ENCODE peak calls at places on chromosome X, in seven cellular contexts. C is H1, U is mesenchymal stem cell, Q is neuronal stem cell, J is IMR-90, A is mesendoderm, I is trophoblast cell. H is an unnamed sample.

GRCh38 chrX:106000203-106000602 is 38.3 kb downstream of the SERPINA7 start:
- DNase-seq in C (no peak), Q (no peak), A (no peak), I (no peak), J (no peak), U (no peak), H (no peak)

GRCh38 chrX:8306296-8306975 is 135.4 kb upstream of the VCX2 start:
- DNase-seq in I (no peak), C (no peak), A (no peak), Q (no peak), J (no peak), U (no peak), H (no peak)

GRCh38 chrX:17597836-17598434 is 139.4 kb upstream of the SCML1 start:
- DNase-seq in J (no peak), I (no peak), U (no peak), C (no peak), Q (no peak), A (no peak), H (no peak)

GRCh38 chrX:110226931-110227330 is 91.0 kb downstream of the AMMECR1 start:
- DNase-seq in J (peak; percentile 37), Q (no peak), I (no peak), C (no peak), A (no peak), U (no peak), H (no peak)

GRCh38 chrX:103878466-103879151 is 46.6 kb upstream of the RAB9B start:
- DNase-seq in A (peak; percentile 79), I (peak; percentile 95), U (peak; percentile 60), C (no peak), Q (no peak), J (peak; percentile 68), H (no peak)

GRCh38 chrX:46573331-46573895 is at the start of gene CHST7:
- DNase-seq in I (peak; percentile 37), A (peak; percentile 78), U (peak; percentile 77), C (no peak), Q (peak; percentile 54), J (peak; percentile 52), H (peak; percentile 78)

GRCh38 chrX:78643874-78644273 is 15.3 kb downstream of the RTL3 start:
- DNase-seq in U (no peak), Q (no peak), C (no peak), A (no peak), I (no peak), J (no peak), H (no peak)

GRCh38 chrX:115229337-115229991 is 4.4 kb downstream of the LRCH2 start:
- DNase-seq in Q (no peak), J (no peak), C (no peak), A (no peak), U (no peak), I (no peak), H (no peak)

GRCh38 chrX:103716967-103717366 is 6.3 kb downstream of the TMEM31 start:
- DNase-seq in Q (no peak), C (no peak), A (no peak), I (peak; percentile 9), U (peak; percentile 20), J (peak; percentile 89), H (no peak)

GRCh38 chrX:74343970-74344622 is 40.1 kb downstream of the ZCCHC13 start:
- DNase-seq in J (peak; percentile 97), A (peak; percentile 96), C (peak; percentile 53), U (peak; percentile 96), I (peak; percentile 92), Q (peak; percentile 46), H (peak; percentile 85)

DNA sequence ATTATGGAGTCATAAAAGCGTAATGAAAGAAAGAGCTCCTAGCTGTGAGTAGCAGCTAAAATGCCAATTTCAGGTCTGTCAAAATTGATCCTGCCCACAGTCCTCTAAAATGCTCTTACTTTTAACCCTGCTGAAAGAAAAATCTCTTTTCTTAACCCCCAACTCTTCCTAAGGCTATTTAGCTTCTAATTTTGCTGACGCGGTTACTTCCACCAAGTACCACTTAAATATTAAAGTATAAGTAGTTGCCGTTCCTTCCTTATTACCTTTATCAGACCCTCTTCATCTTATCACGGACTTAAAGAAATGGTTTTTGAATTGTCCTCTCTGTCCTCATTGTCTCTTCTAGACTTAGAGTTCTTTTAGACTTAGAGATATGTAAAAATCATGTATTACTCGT is 272.2 kb downstream of the FRMPD4 start:
- DNase-seq in I (no peak), A (no peak), Q (no peak), J (no peak), C (no peak), U (no peak), H (no peak)
- H4K8ac ChIP-seq in I (no peak overlapping the region), A (no peak overlapping the region), Q (no peak overlapping the region), J (no peak overlapping the region), C (no peak overlapping the region), U (no peak overlapping the region), H (no peak overlapping the region)

GRCh38 chrX:151711154-151711553 is 4.7 kb upstream of the FATE1 start:
- DNase-seq in A (no peak), I (no peak), J (no peak), C (no peak), Q (no peak), U (no peak), H (no peak)

GRCh38 chrX:151712253-151712652 is 3.6 kb upstream of the FATE1 start:
- DNase-seq in Q (no peak), I (no peak), U (no peak), A (no peak), J (no peak), C (no peak), H (no peak)

GRCh38 chrX:151713859-151714258 is 2.0 kb upstream of the FATE1 start:
- DNase-seq in Q (no peak), C (peak; percentile 63), U (no peak), A (peak; percentile 55), J (no peak), I (peak; percentile 8), H (peak; percentile 55)

GRCh38 chrX:151710457-151710856 is 5.4 kb upstream of the FATE1 start:
- DNase-seq in J (no peak), U (no peak), Q (no peak), A (no peak), I (no peak), C (no peak), H (no peak)

GRCh38 chrX:151711787-151712186 is 4.0 kb upstream of the FATE1 start:
- DNase-seq in U (no peak), A (peak; percentile 17), C (no peak), I (no peak), Q (no peak), J (no peak), H (peak; percentile 38)
- H3K27ac ChIP-seq in U (no peak overlapping the region), A (no peak overlapping the region), C (no peak overlapping the region), I (no peak overlapping the region), Q (no peak overlapping the region), J (no peak overlapping the region), H (no peak overlapping the region)

GRCh38 chrX:2514131-2514530 is 13.4 kb upstream of the DHRSX start:
- DNase-seq in J (no peak), C (no peak), I (no peak), Q (no peak), U (no peak), A (no peak), H (no peak)

GRCh38 chrX:2513120-2513664 is 12.4 kb upstream of the DHRSX start:
- DNase-seq in I (peak; percentile 97), J (no peak), Q (no peak), A (peak; percentile 72), C (no peak), U (no peak), H (no peak)

GRCh38 chrX:2520539-2520938 is 19.8 kb upstream of the DHRSX start:
- DNase-seq in Q (no peak), C (no peak), A (no peak), I (no peak), U (no peak), J (no peak), H (no peak)

GRCh38 chrX:2512501-2512900 is 11.7 kb upstream of the DHRSX start:
- DNase-seq in J (no peak), C (no peak), A (no peak), Q (no peak), U (no peak), I (peak; percentile 40), H (no peak)

DNA sequence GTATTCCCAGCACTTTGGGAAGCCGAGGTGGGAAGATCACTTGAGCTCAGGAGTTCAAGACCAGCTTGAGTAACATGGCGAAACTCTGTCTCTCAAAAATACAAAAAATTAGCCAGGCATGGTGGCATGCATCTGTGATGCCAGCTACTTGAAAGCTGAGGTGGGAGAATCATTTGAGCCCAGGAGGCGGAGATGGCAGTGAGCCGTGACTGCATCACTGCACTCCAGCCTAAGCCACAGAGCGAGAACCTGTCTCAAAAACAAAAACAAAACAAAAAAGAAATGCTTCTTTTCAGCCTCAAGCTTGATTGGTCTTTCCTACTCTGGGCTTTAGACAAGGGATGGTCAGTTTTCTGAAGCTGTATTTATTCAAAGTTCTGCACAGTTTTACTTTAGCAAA is 15.8 kb upstream of the DHRSX start:
- DNase-seq in U (no peak), I (no peak), C (no peak), A (no peak), J (no peak), Q (no peak), H (no peak)
- H4K8ac ChIP-seq in U (no peak overlapping the region), I (no peak overlapping the region), C (no peak overlapping the region), A (no peak overlapping the region), J (no peak overlapping the region), Q (no peak overlapping the region), H (no peak overlapping the region)

DNA sequence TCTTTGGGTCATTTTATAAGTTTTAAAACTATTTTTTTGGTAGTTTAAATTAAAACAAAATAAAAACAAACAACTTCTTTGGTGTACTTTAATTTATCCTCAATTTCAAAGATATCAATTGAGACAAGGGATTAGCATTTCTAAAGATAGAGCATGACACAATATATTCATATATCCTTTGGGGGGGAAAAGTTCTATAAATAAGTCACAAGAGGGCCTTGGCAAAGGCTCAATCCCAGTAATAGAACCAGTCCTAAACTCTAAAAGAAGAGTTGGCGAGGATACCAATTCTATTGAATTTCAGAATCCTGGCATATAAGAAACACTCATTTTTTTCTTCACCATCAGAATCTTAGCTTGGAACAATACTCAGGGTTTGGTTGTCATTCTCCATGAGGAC is 89.7 kb downstream of the COL4A6 start:
- DNase-seq in C (no peak), A (no peak), U (no peak), J (no peak), I (no peak), Q (no peak), H (no peak)
- H3K27ac ChIP-seq in C (no peak overlapping the region), A (no peak overlapping the region), U (no peak overlapping the region), J (no peak overlapping the region), I (no peak overlapping the region), Q (no peak overlapping the region), H (no peak overlapping the region)

GRCh38 chrX:10631416-10632145 is 11.2 kb upstream of the MID1 start:
- DNase-seq in I (peak; percentile 28), J (peak; percentile 54), U (no peak), A (no peak), C (no peak), Q (no peak), H (no peak)

GRCh38 chrX:10636337-10636736 is 16.0 kb upstream of the MID1 start:
- DNase-seq in U (peak; percentile 68), C (no peak), Q (no peak), J (peak; percentile 68), I (peak; percentile 70), A (peak; percentile 71), H (peak; percentile 40)

GRCh38 chrX:10633722-10634121 is 13.3 kb upstream of the MID1 start:
- DNase-seq in Q (no peak), C (no peak), A (peak; percentile 64), I (no peak), J (peak; percentile 95), U (peak; percentile 93), H (no peak)

GRCh38 chrX:10634681-10635161 is 14.3 kb upstream of the MID1 start:
- DNase-seq in I (peak; percentile 81), A (peak; percentile 35), C (no peak), Q (no peak), J (peak; percentile 94), U (peak; percentile 83), H (no peak)

GRCh38 chrX:10636851-10637250 is 16.5 kb upstream of the MID1 start:
- DNase-seq in C (no peak), J (no peak), Q (no peak), U (no peak), I (no peak), A (no peak), H (no peak)
- H4K8ac ChIP-seq in C (no peak overlapping the region), J (no peak overlapping the region), Q (no peak overlapping the region), U (no peak overlapping the region), I (no peak overlapping the region), A (no peak overlapping the region), H (no peak overlapping the region)

H was measured in H9.